ENCODE peak calls at places on chromosomes 1 and 21, in five cellular contexts. One of them, this sample, is unnamed.

GRCh38 chr21:44991538-44992483 is 52.0 kb downstream of the SLX9 start:
- DNase-seq in stimulated activated CD4-positive, alpha-beta T cell treated with anti-CD3 and anti-CD28 coated beads, Interleukin-15, amount 100 ng/mL, for 1 hour: no peak
- DNase-seq in mesothelial cell of epicardium: no peak
- DNase-seq in brain pericyte: peak; percentile 32
- DNase-seq in progenitor cell of endocrine pancreas: no peak
- DNase-seq in this sample: no peak

GRCh38 chr1:244048566-244049141 is 2.4 kb upstream of the ZBTB18 start:
- DNase-seq in stimulated activated CD4-positive, alpha-beta T cell treated with anti-CD3 and anti-CD28 coated beads, Interleukin-15, amount 100 ng/mL, for 1 hour: no peak
- DNase-seq in mesothelial cell of epicardium: no peak
- DNase-seq in brain pericyte: no peak
- DNase-seq in progenitor cell of endocrine pancreas: peak; percentile 44
- DNase-seq in this sample: no peak

GRCh38 chr1:161185282-161185682 is 8.0 kb upstream of the B4GALT3 start:
- DNase-seq in stimulated activated CD4-positive, alpha-beta T cell treated with anti-CD3 and anti-CD28 coated beads, Interleukin-15, amount 100 ng/mL, for 1 hour: no peak
- DNase-seq in mesothelial cell of epicardium: no peak
- DNase-seq in brain pericyte: no peak
- DNase-seq in progenitor cell of endocrine pancreas: no peak
- DNase-seq in this sample: peak; percentile 98

GRCh38 chr1:57632401-57632800 is 208.5 kb upstream of the DAB1 start:
- DNase-seq in stimulated activated CD4-positive, alpha-beta T cell treated with anti-CD3 and anti-CD28 coated beads, Interleukin-15, amount 100 ng/mL, for 1 hour: no peak
- DNase-seq in mesothelial cell of epicardium: no peak
- DNase-seq in brain pericyte: no peak
- DNase-seq in progenitor cell of endocrine pancreas: no peak
- DNase-seq in this sample: no peak

GRCh38 chr1:53575948-53576305 is 116.7 kb downstream of the DMRTB1 start:
- DNase-seq in stimulated activated CD4-positive, alpha-beta T cell treated with anti-CD3 and anti-CD28 coated beads, Interleukin-15, amount 100 ng/mL, for 1 hour: no peak
- DNase-seq in mesothelial cell of epicardium: peak; percentile 5
- DNase-seq in brain pericyte: no peak
- DNase-seq in progenitor cell of endocrine pancreas: no peak
- DNase-seq in this sample: no peak

GRCh38 chr1:88800382-88801051 is 90.8 kb downstream of the GTF2B start:
- DNase-seq in stimulated activated CD4-positive, alpha-beta T cell treated with anti-CD3 and anti-CD28 coated beads, Interleukin-15, amount 100 ng/mL, for 1 hour: no peak
- DNase-seq in mesothelial cell of epicardium: no peak
- DNase-seq in brain pericyte: no peak
- DNase-seq in progenitor cell of endocrine pancreas: no peak
- DNase-seq in this sample: peak; percentile 73

GRCh38 chr1:178538192-178538916 is 25.4 kb downstream of the TEX35 start:
- DNase-seq in stimulated activated CD4-positive, alpha-beta T cell treated with anti-CD3 and anti-CD28 coated beads, Interleukin-15, amount 100 ng/mL, for 1 hour: no peak
- DNase-seq in mesothelial cell of epicardium: no peak
- DNase-seq in brain pericyte: no peak
- DNase-seq in progenitor cell of endocrine pancreas: no peak
- DNase-seq in this sample: no peak

GRCh38 chr1:3415260-3415952 is 39.1 kb upstream of the ARHGEF16 start:
- DNase-seq in stimulated activated CD4-positive, alpha-beta T cell treated with anti-CD3 and anti-CD28 coated beads, Interleukin-15, amount 100 ng/mL, for 1 hour: no peak
- DNase-seq in mesothelial cell of epicardium: no peak
- DNase-seq in brain pericyte: no peak
- DNase-seq in progenitor cell of endocrine pancreas: no peak
- DNase-seq in this sample: no peak

GRCh38 chr1:89041055-89041707 is 18.5 kb upstream of the GBP3 start:
- DNase-seq in stimulated activated CD4-positive, alpha-beta T cell treated with anti-CD3 and anti-CD28 coated beads, Interleukin-15, amount 100 ng/mL, for 1 hour: no peak
- DNase-seq in mesothelial cell of epicardium: no peak
- DNase-seq in brain pericyte: no peak
- DNase-seq in progenitor cell of endocrine pancreas: no peak
- DNase-seq in this sample: no peak

GRCh38 chr1:233255145-233255544 is 40.4 kb downstream of the PCNX2 start:
- DNase-seq in stimulated activated CD4-positive, alpha-beta T cell treated with anti-CD3 and anti-CD28 coated beads, Interleukin-15, amount 100 ng/mL, for 1 hour: no peak
- DNase-seq in mesothelial cell of epicardium: no peak
- DNase-seq in brain pericyte: no peak
- DNase-seq in progenitor cell of endocrine pancreas: no peak
- DNase-seq in this sample: no peak

GRCh38 chr1:88684482-88685238 is 587 bp downstream of the PKN2 start:
- DNase-seq in stimulated activated CD4-positive, alpha-beta T cell treated with anti-CD3 and anti-CD28 coated beads, Interleukin-15, amount 100 ng/mL, for 1 hour: peak; percentile 39
- DNase-seq in mesothelial cell of epicardium: peak; percentile 52
- DNase-seq in brain pericyte: no peak
- DNase-seq in progenitor cell of endocrine pancreas: peak; percentile 60
- DNase-seq in this sample: peak; percentile 80

GRCh38 chr1:84644472-84644871 is 45.8 kb downstream of the SSX2IP start:
- DNase-seq in stimulated activated CD4-positive, alpha-beta T cell treated with anti-CD3 and anti-CD28 coated beads, Interleukin-15, amount 100 ng/mL, for 1 hour: no peak
- DNase-seq in mesothelial cell of epicardium: no peak
- DNase-seq in brain pericyte: no peak
- DNase-seq in progenitor cell of endocrine pancreas: no peak
- DNase-seq in this sample: no peak

GRCh38 chr1:27267153-27267552 is 32.7 kb downstream of the WDTC1 start:
- DNase-seq in stimulated activated CD4-positive, alpha-beta T cell treated with anti-CD3 and anti-CD28 coated beads, Interleukin-15, amount 100 ng/mL, for 1 hour: no peak
- DNase-seq in mesothelial cell of epicardium: no peak
- DNase-seq in brain pericyte: no peak
- DNase-seq in progenitor cell of endocrine pancreas: no peak
- DNase-seq in this sample: no peak

This sample was measured in KBM-7.